ENCODE peak calls at places on chromosomes 2 and 18, in four cellular contexts. W, R, S and B are unnamed samples.
A peak's percentile ranks its signal among the peaks of the same experiment; 100 is the strongest.

GRCh38 chr2:3747032-3747654 is 43.8 kb downstream of the DCDC2C start:
- DNase-seq in W (no peak), R (no peak), S (no peak), B (no peak)

GRCh38 chr18:6857305-6857704 is 127.8 kb downstream of the ARHGAP28 start:
- DNase-seq in W (no peak), R (peak; percentile 16), S (no peak), B (no peak)

GRCh38 chr18:24659837-24660720 is 199.6 kb downstream of the HRH4 start:
- DNase-seq in W (no peak), R (no peak), S (no peak), B (no peak)

GRCh38 chr2:6148887-6149286 is 456.7 kb downstream of the SOX11 start:
- DNase-seq in W (no peak), R (no peak), S (no peak), B (no peak)

GRCh38 chr2:114005110-114005783 is 115.4 kb downstream of the ACTR3 start:
- DNase-seq in W (no peak), R (no peak), S (no peak), B (no peak)

GRCh38 chr2:200748779-200749178 is 62.9 kb upstream of the BZW1 start:
- DNase-seq in W (no peak), R (no peak), S (peak; percentile 41), B (no peak)

GRCh38 chr18:70464343-70465114 is 175.7 kb downstream of the SOCS6 start:
- DNase-seq in W (peak; percentile 86), R (peak; percentile 31), S (peak; percentile 64), B (peak; percentile 71)

GRCh38 chr2:52083214-52083613 is 1051.3 kb upstream of the NRXN1 start:
- DNase-seq in W (no peak), R (no peak), S (no peak), B (no peak)

GRCh38 chr2:215712850-215713230 is 277.0 kb upstream of the FN1 start:
- DNase-seq in W (no peak), R (no peak), S (peak; percentile 42), B (no peak)

GRCh38 chr18:31513189-31513907 is 15.4 kb downstream of the DSG2 start:
- DNase-seq in W (no peak), R (no peak), S (peak; percentile 41), B (no peak)

GRCh38 chr2:199370150-199370780 is 87.5 kb downstream of the SATB2 start:
- DNase-seq in W (no peak), R (no peak), S (no peak), B (no peak)

GRCh38 chr18:7568426-7568825 is 1.3 kb downstream of the PTPRM start:
- DNase-seq in W (peak; percentile 87), R (no peak), S (peak; percentile 33), B (peak; percentile 70)

GRCh38 chr2:135732561-135732960 is 9.1 kb upstream of the UBXN4 start:
- DNase-seq in W (no peak), R (no peak), S (no peak), B (no peak)

GRCh38 chr2:200406379-200406778 is 99.9 kb downstream of the SPATS2L start:
- DNase-seq in W (no peak), R (no peak), S (peak; percentile 38), B (no peak)

GRCh38 chr2:3108710-3109702 is 268.6 kb downstream of the EIPR1 start:
- DNase-seq in W (no peak), R (no peak), S (no peak), B (no peak)

GRCh38 chr2:216992056-216992455 is 132.2 kb upstream of the TNP1 start:
- DNase-seq in W (no peak), R (no peak), S (no peak), B (no peak)

GRCh38 chr2:189086710-189087109 is 92.9 kb downstream of the COL5A2 start:
- DNase-seq in W (no peak), R (no peak), S (no peak), B (no peak)

GRCh38 chr2:158797963-158798700 is 3.0 kb downstream of the DAPL1 start:
- DNase-seq in W (no peak), R (no peak), S (no peak), B (no peak)

GRCh38 chr2:233037078-233037477 is 4.6 kb downstream of the NEU2 start:
- DNase-seq in W (no peak), R (no peak), S (no peak), B (no peak)

GRCh38 chr18:13455960-13456471 is 237.5 kb downstream of the LDLRAD4 start:
- DNase-seq in W (no peak), R (no peak), S (no peak), B (no peak)

GRCh38 chr2:229920011-229920781 is 1.6 kb downstream of the TRIP12 start:
- DNase-seq in W (no peak), R (peak; percentile 12), S (peak; percentile 27), B (no peak)

DNA sequence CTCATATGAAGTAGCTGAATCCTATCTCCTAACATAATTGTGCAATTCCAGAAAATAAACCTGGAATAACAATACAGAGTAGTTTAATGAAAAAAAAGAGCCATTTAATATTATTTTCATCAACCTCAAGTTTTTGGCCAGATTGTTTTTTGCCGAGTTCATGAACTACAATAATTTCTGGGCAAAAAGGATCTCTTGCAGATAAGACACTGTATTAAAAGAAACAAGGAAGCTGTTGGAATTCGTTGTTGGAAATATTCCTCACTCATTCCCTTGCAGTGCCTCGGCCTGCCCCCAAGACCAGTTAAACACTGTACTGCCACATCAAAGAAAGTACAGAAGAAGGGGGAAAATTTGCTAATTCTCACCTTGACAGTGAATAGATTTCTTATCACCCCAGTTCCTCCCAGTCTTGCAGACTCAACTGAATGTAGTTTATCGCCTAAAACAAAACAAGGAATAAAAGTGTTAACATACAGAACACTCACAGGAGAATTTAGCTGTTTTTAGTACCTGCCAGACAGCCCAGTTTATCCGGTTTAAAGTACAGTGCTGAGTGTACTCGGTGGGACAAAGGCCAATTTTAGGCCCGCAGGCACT is 1.3 kb downstream of the IDH1 start:
- DNase-seq in W (no peak), R (no peak), S (no peak), B (no peak)
- TF ChIP-seq FOXJ3 in W (no peak), R (no peak), S (no peak), B (no peak)

GRCh38 chr18:39635192-39635591 is 2069.6 kb upstream of the CELF4 start:
- DNase-seq in W (no peak), R (no peak), S (no peak), B (no peak)

GRCh38 chr18:39636931-39637330 is 2071.3 kb upstream of the CELF4 start:
- DNase-seq in W (no peak), R (no peak), S (peak; percentile 48), B (no peak)

GRCh38 chr18:39635966-39636365 is 2070.4 kb upstream of the CELF4 start:
- DNase-seq in W (no peak), R (no peak), S (no peak), B (no peak)
- TF ChIP-seq FOXJ3 in W (no peak), R (no peak), S (no peak), B (no peak)

GRCh38 chr2:210250577-210250976 is 25.3 kb upstream of the ACADL start:
- DNase-seq in W (no peak), R (no peak), S (no peak), B (no peak)
- TF ChIP-seq FOXJ3 in W (no peak), R (no peak), S (no peak), B (no peak)

GRCh38 chr2:105114551-105114950 is 76.7 kb downstream of the MRPS9 start:
- DNase-seq in W (peak; percentile 81), R (peak; percentile 70), S (peak; percentile 70), B (no peak)
- TF ChIP-seq FOXJ3 in W (no peak), R (no peak), S (no peak), B (no peak)

GRCh38 chr18:33097126-33097525 is 324.3 kb upstream of the KLHL14 start:
- DNase-seq in W (no peak), R (no peak), S (no peak), B (no peak)
- TF ChIP-seq FOXJ3 in W (no peak), R (no peak), S (no peak), B (no peak)

GRCh38 chr2:72924353-72925240 is 7.3 kb downstream of the EMX1 start:
- DNase-seq in W (peak; percentile 60), R (no peak), S (no peak), B (peak; percentile 58)
- TF ChIP-seq FOXJ3 in W (no peak), R (no peak), S (no peak), B (no peak)

GRCh38 chr2:166410828-166411472 is 35.2 kb upstream of the SCN9A start:
- DNase-seq in W (no peak), R (no peak), S (peak; percentile 31), B (no peak)

GRCh38 chr2:166413255-166413654 is 37.5 kb upstream of the SCN9A start:
- DNase-seq in W (no peak), R (no peak), S (no peak), B (no peak)

GRCh38 chr2:166406374-166406773 is 30.6 kb upstream of the SCN9A start:
- DNase-seq in W (no peak), R (no peak), S (no peak), B (no peak)

DNA sequence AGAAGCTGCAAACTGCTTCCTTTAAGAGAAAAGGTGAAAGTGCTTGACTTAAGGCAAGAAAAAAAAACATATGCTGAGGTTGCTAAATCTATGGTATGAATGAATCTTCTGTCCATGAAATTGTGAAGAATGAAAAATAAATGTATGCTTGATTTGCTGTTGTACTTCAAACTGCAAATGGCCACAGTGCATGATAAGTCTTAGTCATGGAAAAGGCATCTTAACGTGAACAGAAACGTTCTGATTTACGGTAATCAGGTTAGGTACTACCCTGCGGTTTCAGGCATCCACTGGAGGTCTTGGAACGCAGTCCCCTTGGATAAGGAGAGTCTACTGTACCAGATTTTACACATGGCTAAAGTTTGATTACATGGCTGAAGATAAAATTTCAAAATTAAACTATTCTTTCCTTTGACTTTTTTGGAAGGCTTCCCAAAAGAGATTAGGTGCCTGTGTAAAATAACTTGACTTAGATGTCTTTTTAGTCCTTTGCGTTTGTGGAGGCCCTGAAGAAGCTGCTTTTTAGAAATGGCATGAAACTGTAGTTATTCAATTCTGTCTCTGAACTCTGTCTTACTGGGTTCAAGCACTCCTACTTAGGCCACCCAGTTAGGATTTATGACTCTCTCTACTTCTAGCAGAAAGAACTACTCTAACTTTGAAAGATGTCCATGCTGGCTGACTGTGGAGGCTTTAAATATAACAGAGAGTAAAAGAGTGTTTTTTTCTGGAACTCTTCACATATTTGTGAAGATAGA is 35.9 kb upstream of the SCN9A start:
- DNase-seq in W (no peak), R (no peak), S (no peak), B (no peak)
- TF ChIP-seq FOXJ3 in W (no peak), R (no peak), S (no peak), B (no peak)